ENCODE peak calls at places on chromosomes 3 and 15, in eight cellular contexts. W, G, M, O, Q, Z, Y and A are unnamed samples.

GRCh38 chr3:134079111-134079531 is 49.4 kb upstream of the SLCO2A1 start:
- DNase-seq in O (no peak), G (no peak), Q (no peak), W (no peak), Y (no peak), M (no peak), Z (peak; percentile 51), A (peak; percentile 22)

GRCh38 chr3:23992051-23992628 is 47.1 kb downstream of the NR1D2 start:
- DNase-seq in O (peak; percentile 99), M (peak; percentile 38), G (no peak), Q (no peak), Z (peak; percentile 55), W (no peak), Y (no peak), A (no peak)

GRCh38 chr15:84783493-84784251 is 33.5 kb upstream of the ALPK3 start:
- DNase-seq in O (no peak), W (no peak), Q (no peak), Z (no peak), M (no peak), G (no peak), Y (no peak), A (no peak)

GRCh38 chr15:91142097-91142744 is 42.2 kb downstream of the SV2B start:
- DNase-seq in Q (no peak), Y (peak; percentile 35), O (peak; percentile 8), Z (peak; percentile 1), W (peak; percentile 23), G (no peak), M (peak; percentile 2), A (no peak)

GRCh38 chr3:100954199-100954935 is 38.9 kb downstream of the ABI3BP start:
- DNase-seq in W (no peak), Z (peak; percentile 66), O (no peak), Y (no peak), G (no peak), Q (no peak), M (peak; percentile 74), A (no peak)

GRCh38 chr15:49832421-49832980 is 211.7 kb downstream of the DTWD1 start:
- DNase-seq in Q (no peak), G (no peak), M (no peak), Y (peak; percentile 3), O (no peak), W (peak; percentile 70), Z (peak; percentile 26), A (no peak)

GRCh38 chr15:74272812-74273211 is 36.7 kb downstream of the CCDC33 start:
- DNase-seq in W (no peak), O (no peak), G (no peak), Z (no peak), M (no peak), Y (no peak), Q (no peak), A (no peak)

GRCh38 chr3:157938154-157938774 is 168.0 kb downstream of the SHOX2 start:
- DNase-seq in Z (peak; percentile 70), W (peak; percentile 3), G (no peak), Y (no peak), M (peak; percentile 48), Q (no peak), O (no peak), A (no peak)

GRCh38 chr15:99981839-99982658 is 248.8 kb upstream of the LYSMD4 start:
- DNase-seq in Z (no peak), Y (no peak), W (no peak), Q (no peak), G (no peak), M (no peak), O (no peak), A (no peak)

GRCh38 chr3:13141991-13142412 is 68.8 kb upstream of the IQSEC1 start:
- DNase-seq in W (no peak), O (peak; percentile 52), M (peak; percentile 40), Q (no peak), Z (peak; percentile 19), Y (peak; percentile 43), G (peak; percentile 17), A (no peak)

GRCh38 chr3:13332740-13333139 is 87.4 kb downstream of the NUP210 start:
- DNase-seq in Y (no peak), Q (no peak), Z (no peak), O (no peak), W (peak; percentile 33), G (no peak), M (no peak), A (no peak)

GRCh38 chr15:67820147-67820991 is 4.9 kb upstream of the SKOR1 start:
- DNase-seq in Y (no peak), O (no peak), Q (peak; percentile 9), Z (no peak), W (no peak), M (no peak), G (no peak), A (no peak)

GRCh38 chr15:71329509-71330260 is 214.4 kb downstream of the THSD4 start:
- DNase-seq in G (no peak), W (peak; percentile 12), Z (peak; percentile 73), O (no peak), M (peak; percentile 53), Q (no peak), Y (no peak), A (no peak)

GRCh38 chr15:73704869-73705645 is 20.9 kb downstream of the CD276 start:
- DNase-seq in M (peak; percentile 49), Q (peak; percentile 56), O (peak; percentile 68), Y (peak; percentile 67), G (peak; percentile 57), Z (peak; percentile 49), W (peak; percentile 59), A (peak; percentile 67)

GRCh38 chr3:76673171-76673570 is 366.7 kb upstream of the ROBO2 start:
- DNase-seq in M (no peak), Y (no peak), W (no peak), G (no peak), Q (no peak), O (no peak), Z (no peak), A (no peak)

GRCh38 chr3:76561494-76562242 is 478.2 kb upstream of the ROBO2 start:
- DNase-seq in G (no peak), Z (no peak), M (no peak), Y (no peak), W (no peak), O (peak; percentile 41), Q (no peak), A (no peak)

GRCh38 chr15:32825219-32825618 is 107.4 kb downstream of the GREM1 start:
- DNase-seq in Z (no peak), G (no peak), Y (no peak), O (no peak), W (no peak), Q (no peak), M (no peak), A (no peak)

GRCh38 chr15:40011303-40011702 is 27.7 kb downstream of the SRP14 start:
- DNase-seq in Z (no peak), Y (no peak), G (no peak), M (no peak), Q (no peak), W (no peak), O (no peak), A (no peak)
- H3K4me3 ChIP-seq in Z (no peak overlapping the region), Y (no peak overlapping the region), G (no peak overlapping the region), M (no peak overlapping the region), Q (no peak overlapping the region), W (no peak overlapping the region), O (no peak overlapping the region), A (no peak overlapping the region)

GRCh38 chr3:125000661-125001060 is 55.1 kb downstream of the HEG1 start:
- DNase-seq in G (no peak), W (no peak), Q (no peak), Z (no peak), O (no peak), M (no peak), Y (no peak), A (no peak)
- H3K4me3 ChIP-seq in G (no peak overlapping the region), W (no peak overlapping the region), Q (no peak overlapping the region), Z (no peak overlapping the region), O (no peak overlapping the region), M (no peak overlapping the region), Y (no peak overlapping the region), A (no peak overlapping the region)

GRCh38 chr3:185930393-185931107 is 7.3 kb downstream of the TRA2B start:
- DNase-seq in W (no peak), Q (no peak), O (no peak), Y (no peak), M (no peak), Z (peak; percentile 53), G (no peak), A (no peak)
- H3K4me3 ChIP-seq in W (no peak overlapping the region), Q (peak overlapping the region; percentile 37), O (peak overlapping the region; percentile 96), Y (peak overlapping the region; percentile 92), M (no peak overlapping the region), Z (peak overlapping the region; percentile 9), G (peak overlapping the region; percentile 22), A (no peak overlapping the region)

GRCh38 chr3:185822957-185823279 is 1.9 kb downstream of the IGF2BP2 start:
- DNase-seq in Z (no peak), M (no peak), Y (no peak), O (no peak), Q (no peak), G (no peak), W (no peak), A (no peak)
- H3K4me3 ChIP-seq in Z (peak overlapping the region; percentile 75), M (peak overlapping the region; percentile 87), Y (no peak overlapping the region), O (peak overlapping the region; percentile 97), Q (peak overlapping the region; percentile 24), G (no peak overlapping the region), W (peak overlapping the region; percentile 89), A (peak overlapping the region; percentile 60)

GRCh38 chr3:125959317-125960065 is 9.5 kb upstream of the ROPN1B start:
- DNase-seq in M (no peak), Q (no peak), O (no peak), Y (no peak), G (no peak), W (no peak), Z (no peak), A (no peak)

GRCh38 chr3:125957674-125958510 is 11.1 kb upstream of the ROPN1B start:
- DNase-seq in M (no peak), Z (no peak), Q (no peak), O (peak; percentile 33), W (no peak), Y (no peak), G (no peak), A (no peak)

GRCh38 chr3:125960066-125960424 is 8.9 kb upstream of the ROPN1B start:
- DNase-seq in Y (no peak), Z (no peak), Q (no peak), G (no peak), M (no peak), W (no peak), O (no peak), A (no peak)

GRCh38 chr3:125960456-125961288 is 8.3 kb upstream of the ROPN1B start:
- DNase-seq in W (no peak), O (no peak), M (no peak), G (no peak), Y (no peak), Q (no peak), Z (no peak), A (no peak)

DNA sequence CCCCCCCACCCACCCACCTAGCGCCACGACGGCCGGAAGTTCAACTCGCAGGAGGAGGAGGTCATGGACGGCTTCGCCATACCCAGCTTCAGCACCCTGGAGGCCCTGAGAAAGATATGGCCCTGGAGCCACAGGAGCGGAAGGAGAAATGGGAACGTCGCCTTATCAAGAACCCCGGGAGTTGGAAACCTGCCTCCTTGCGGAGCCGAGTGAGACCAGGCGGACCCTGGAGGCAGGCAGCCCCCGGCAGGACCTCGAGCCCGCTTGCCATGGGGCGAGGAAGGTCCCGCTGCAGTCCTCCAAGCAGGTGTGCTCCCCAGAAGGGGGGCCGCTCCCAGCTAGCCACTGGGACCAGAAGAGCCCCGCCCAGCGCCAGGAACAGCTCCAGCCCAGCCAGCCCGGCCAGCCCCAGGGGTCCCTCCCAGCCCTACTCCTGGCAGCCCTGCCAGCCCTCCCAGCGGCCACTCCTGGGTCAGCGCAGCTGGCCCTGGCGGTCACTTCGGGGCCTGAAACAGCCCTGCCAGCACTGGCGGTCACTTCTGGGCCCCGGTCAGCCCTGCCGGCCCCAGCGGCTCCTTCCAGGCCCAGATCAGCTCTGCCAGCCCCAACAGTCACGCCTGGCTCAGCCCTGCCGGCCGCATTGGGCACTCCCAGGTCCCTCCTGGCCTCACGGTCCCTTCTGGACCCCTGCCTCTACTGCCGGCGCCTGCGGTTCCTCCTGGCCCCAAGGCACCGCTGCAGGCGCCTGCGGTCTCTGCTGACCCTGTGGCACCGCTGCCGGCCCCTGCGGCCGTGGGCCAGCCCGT is 10.3 kb upstream of the ROPN1B start:
- DNase-seq in O (peak; percentile 3), Y (no peak), M (no peak), Z (no peak), Q (no peak), W (no peak), G (no peak), A (no peak)
- H3K4me3 ChIP-seq in O (no peak overlapping the region), Y (no peak overlapping the region), M (no peak overlapping the region), Z (no peak overlapping the region), Q (no peak overlapping the region), W (no peak overlapping the region), G (no peak overlapping the region), A (no peak overlapping the region)